ENCODE peak calls at places on chromosomes 12 and 14, in eight cellular contexts. H, Q, S, I, Z, C, T and A are unnamed samples.

GRCh38 chr12:6285063-6285477 is 25.4 kb upstream of the PLEKHG6 start:
- DNase-seq in H (peak), Q (peak), S (peak), I (peak), Z (no peak), C (no peak), T (peak), A (peak)

GRCh38 chr14:64234877-64235651 is 59.1 kb downstream of the ESR2 start:
- DNase-seq in H (peak), Q (no peak), S (no peak), I (no peak), Z (no peak), C (no peak), T (no peak), A (no peak)

GRCh38 chr12:95218852-95219171 is 1.2 kb downstream of the VEZT start:
- DNase-seq in H (no peak), Q (no peak), S (peak), I (peak), Z (no peak), C (no peak), T (no peak), A (peak)

GRCh38 chr12:77232045-77232444 is 166.7 kb upstream of the E2F7 start:
- DNase-seq in H (peak), Q (peak), S (no peak), I (no peak), Z (no peak), C (peak), T (no peak), A (peak)

GRCh38 chr12:6465467-6466183 is 4.9 kb downstream of the VAMP1 start:
- DNase-seq in H (peak), Q (peak), S (peak), I (peak), Z (no peak), C (no peak), T (peak), A (peak)

GRCh38 chr12:104653730-104654328 is 197.1 kb downstream of the CHST11 start:
- DNase-seq in H (no peak), Q (no peak), S (no peak), I (peak), Z (no peak), C (no peak), T (peak), A (no peak)

GRCh38 chr12:124738636-124739467 is 124.8 kb downstream of the SCARB1 start:
- DNase-seq in H (peak), Q (no peak), S (no peak), I (peak), Z (no peak), C (no peak), T (no peak), A (no peak)

GRCh38 chr14:66495214-66496098 is 9.3 kb downstream of the CCDC196 start:
- DNase-seq in H (peak), Q (peak), S (peak), I (peak), Z (no peak), C (no peak), T (peak), A (peak)

GRCh38 chr12:6463211-6463610 is 7.3 kb downstream of the VAMP1 start:
- DNase-seq in H (no peak), Q (no peak), S (no peak), I (no peak), Z (no peak), C (no peak), T (no peak), A (no peak)

GRCh38 chr14:77593501-77593911 is 22.9 kb downstream of the SPTLC2 start:
- DNase-seq in H (peak), Q (peak), S (no peak), I (no peak), Z (no peak), C (no peak), T (no peak), A (no peak)

GRCh38 chr14:97713023-97713422 is 915.8 kb downstream of the VRK1 start:
- DNase-seq in H (no peak), Q (no peak), S (no peak), I (no peak), Z (no peak), C (no peak), T (no peak), A (no peak)

GRCh38 chr12:131510431-131510830 is 200.5 kb upstream of the SFSWAP start:
- DNase-seq in H (no peak), Q (no peak), S (no peak), I (no peak), Z (no peak), C (no peak), T (no peak), A (no peak)

GRCh38 chr14:58540693-58541092 is 97.1 kb upstream of the DACT1 start:
- DNase-seq in H (peak), Q (no peak), S (no peak), I (no peak), Z (no peak), C (no peak), T (no peak), A (no peak)

GRCh38 chr12:8629486-8630033 is 16.9 kb upstream of the AICDA start:
- DNase-seq in H (no peak), Q (peak), S (no peak), I (no peak), Z (no peak), C (no peak), T (no peak), A (peak)

GRCh38 chr14:66383271-66383670 is 102.9 kb upstream of the CCDC196 start:
- DNase-seq in H (no peak), Q (no peak), S (no peak), I (no peak), Z (no peak), C (no peak), T (no peak), A (no peak)

GRCh38 chr14:33408291-33408690 is 469.6 kb downstream of the NPAS3 start:
- DNase-seq in H (no peak), Q (no peak), S (no peak), I (no peak), Z (no peak), C (no peak), T (no peak), A (no peak)

GRCh38 chr12:13339538-13339937 is 143.0 kb downstream of the EMP1 start:
- DNase-seq in H (no peak), Q (no peak), S (no peak), I (no peak), Z (no peak), C (no peak), T (no peak), A (no peak)

GRCh38 chr14:75295061-75295461 is 16.4 kb downstream of the FOS start:
- DNase-seq in H (peak), Q (peak), S (no peak), I (peak), Z (no peak), C (peak), T (peak), A (peak)

GRCh38 chr12:2057041-2057792 is 4.4 kb downstream of the CACNA1C start:
- DNase-seq in H (peak), Q (peak), S (peak), I (peak), Z (no peak), C (peak), T (peak), A (peak)

GRCh38 chr12:69550951-69551350 is 34.3 kb upstream of the CCT2 start:
- DNase-seq in H (no peak), Q (no peak), S (no peak), I (no peak), Z (no peak), C (no peak), T (no peak), A (no peak)

GRCh38 chr12:78698747-78699146 is 165.8 kb upstream of the SYT1 start:
- DNase-seq in H (peak), Q (no peak), S (no peak), I (no peak), Z (no peak), C (no peak), T (no peak), A (no peak)

GRCh38 chr12:56425188-56425587 is 24.0 kb downstream of the TIMELESS start:
- DNase-seq in H (no peak), Q (no peak), S (no peak), I (no peak), Z (no peak), C (no peak), T (no peak), A (no peak)

GRCh38 chr12:24631691-24632090 is 317.2 kb downstream of the BCAT1 start:
- DNase-seq in H (no peak), Q (no peak), S (no peak), I (no peak), Z (no peak), C (no peak), T (no peak), A (no peak)

GRCh38 chr12:54217774-54218221 is 29.0 kb upstream of the SMUG1 start:
- DNase-seq in H (no peak), Q (no peak), S (no peak), I (peak), Z (no peak), C (no peak), T (no peak), A (no peak)

GRCh38 chr12:19802915-19803314 is 363.6 kb downstream of the AEBP2 start:
- DNase-seq in H (no peak), Q (no peak), S (no peak), I (no peak), Z (no peak), C (no peak), T (no peak), A (no peak)

GRCh38 chr12:53076461-53076860 is 2.7 kb downstream of the SPRYD3 start:
- DNase-seq in H (no peak), Q (no peak), S (no peak), I (no peak), Z (no peak), C (no peak), T (no peak), A (no peak)

GRCh38 chr14:36773558-36773957 is 111.9 kb downstream of the PAX9 start:
- DNase-seq in H (peak), Q (peak), S (no peak), I (no peak), Z (no peak), C (no peak), T (no peak), A (peak)

GRCh38 chr12:103586132-103586531 is 941 bp upstream of the STAB2 start:
- DNase-seq in H (no peak), Q (no peak), S (no peak), I (no peak), Z (no peak), C (no peak), T (no peak), A (no peak)

GRCh38 chr14:44316647-44317432 is 190.2 kb downstream of the FSCB start:
- DNase-seq in H (peak), Q (peak), S (no peak), I (no peak), Z (no peak), C (no peak), T (peak), A (peak)

GRCh38 chr12:42958271-42958674 is 368.7 kb upstream of the PRICKLE1 start:
- DNase-seq in H (peak), Q (no peak), S (no peak), I (no peak), Z (no peak), C (no peak), T (no peak), A (no peak)

GRCh38 chr12:58915634-58916033 is 4.7 kb downstream of the LRIG3 start:
- DNase-seq in H (peak), Q (peak), S (no peak), I (no peak), Z (no peak), C (no peak), T (no peak), A (peak)